ENCODE peak calls at places on chromosome 20, in six cellular contexts. B is adipocyte, K is body of pancreas, D is tibial artery, H is heart left ventricle, M is heart right ventricle. X is an unnamed sample.

GRCh38 chr20:21628800-21629199 is 76.7 kb upstream of the PAX1 start:
- DNase-seq in B (no peak), K (no peak), D (no peak), H (no peak), M (no peak), X (no peak)

GRCh38 chr20:4671015-4671414 is 50.7 kb upstream of the PRND start:
- DNase-seq in B (no peak), K (no peak), D (no peak), H (no peak), M (no peak), X (no peak)

GRCh38 chr20:58702859-58703648 is 10.5 kb downstream of the NPEPL1 start:
- DNase-seq in B (no peak), K (no peak), D (no peak), H (no peak), M (no peak), X (no peak)

GRCh38 chr20:14360386-14360785 is 23.0 kb upstream of the FLRT3 start:
- DNase-seq in B (peak; percentile 9), K (no peak), D (no peak), H (no peak), M (no peak), X (no peak)

GRCh38 chr20:5039255-5039657 is 37.9 kb upstream of the SLC23A2 start:
- DNase-seq in B (no peak), K (no peak), D (no peak), H (no peak), M (no peak), X (no peak)

GRCh38 chr20:64077094-64077493 is 2.2 kb downstream of the RGS19 start:
- DNase-seq in B (no peak), K (no peak), D (no peak), H (peak; percentile 60), M (peak; percentile 46), X (peak; percentile 50)

GRCh38 chr20:37406010-37406998 is 60.4 kb downstream of the SRC start:
- DNase-seq in B (peak; percentile 76), K (peak; percentile 57), D (no peak), H (peak; percentile 58), M (peak; percentile 52), X (no peak)

GRCh38 chr20:59240006-59240405 is 60.4 kb upstream of the EDN3 start:
- DNase-seq in B (no peak), K (no peak), D (no peak), H (no peak), M (no peak), X (no peak)

GRCh38 chr20:25402583-25402982 is 4.9 kb upstream of the GINS1 start:
- DNase-seq in B (no peak), K (no peak), D (no peak), H (no peak), M (no peak), X (no peak)

GRCh38 chr20:33883164-33883563 is 72.0 kb downstream of the CHMP4B start:
- DNase-seq in B (no peak), K (no peak), D (no peak), H (no peak), M (no peak), X (no peak)

GRCh38 chr20:46324379-46324778 is 16.1 kb upstream of the CDH22 start:
- DNase-seq in B (no peak), K (no peak), D (no peak), H (no peak), M (no peak), X (no peak)

GRCh38 chr20:34709836-34710567 is 5.9 kb downstream of the TP53INP2 start:
- DNase-seq in B (peak; percentile 85), K (peak; percentile 70), D (peak; percentile 26), H (peak; percentile 74), M (peak; percentile 72), X (peak; percentile 77)

GRCh38 chr20:45343867-45344721 is 4.1 kb downstream of the SDC4 start:
- DNase-seq in B (peak; percentile 94), K (peak; percentile 80), D (peak; percentile 78), H (peak; percentile 42), M (no peak), X (peak; percentile 80)

GRCh38 chr20:44133424-44133823 is 53.6 kb downstream of the JPH2 start:
- DNase-seq in B (no peak), K (no peak), D (no peak), H (peak; percentile 5), M (no peak), X (no peak)

GRCh38 chr20:53671370-53671769 is 77.7 kb upstream of the ZNF217 start:
- DNase-seq in B (no peak), K (no peak), D (no peak), H (no peak), M (no peak), X (no peak)

GRCh38 chr20:53778736-53779135 is 185.1 kb upstream of the ZNF217 start:
- DNase-seq in B (no peak), K (no peak), D (no peak), H (no peak), M (no peak), X (no peak)

GRCh38 chr20:25532015-25532751 is 53.1 kb downstream of the NINL start:
- DNase-seq in B (no peak), K (no peak), D (no peak), H (no peak), M (no peak), X (no peak)

GRCh38 chr20:4234128-4234527 is 218.8 kb upstream of the RNF24 start:
- DNase-seq in B (no peak), K (peak; percentile 48), D (peak; percentile 59), H (no peak), M (no peak), X (no peak)

GRCh38 chr20:32452776-32453466 is 94.8 kb downstream of the ASXL1 start:
- DNase-seq in B (no peak), K (no peak), D (no peak), H (no peak), M (no peak), X (no peak)

GRCh38 chr20:32455171-32455900 is 97.2 kb downstream of the ASXL1 start:
- DNase-seq in B (no peak), K (peak; percentile 41), D (no peak), H (peak; percentile 24), M (no peak), X (no peak)

GRCh38 chr20:32451682-32452461 is 93.7 kb downstream of the ASXL1 start:
- DNase-seq in B (no peak), K (peak; percentile 23), D (no peak), H (no peak), M (no peak), X (no peak)

GRCh38 chr20:32454164-32455145 is 96.3 kb downstream of the ASXL1 start:
- DNase-seq in B (no peak), K (peak; percentile 7), D (no peak), H (peak; percentile 18), M (no peak), X (no peak)

GRCh38 chr20:32453467-32454163 is 95.5 kb downstream of the ASXL1 start:
- DNase-seq in B (no peak), K (no peak), D (no peak), H (no peak), M (no peak), X (no peak)
- H3K4me1 ChIP-seq in B (peaks cover 6% of the 10 kb centered on the region), K (peaks cover 68% of the 10 kb centered on the region), D (peaks cover 7% of the 10 kb centered on the region), H (peaks cover 41% of the 10 kb centered on the region), M (peaks cover 60% of the 10 kb centered on the region), X (peaks cover 6% of the 10 kb centered on the region)

DNA sequence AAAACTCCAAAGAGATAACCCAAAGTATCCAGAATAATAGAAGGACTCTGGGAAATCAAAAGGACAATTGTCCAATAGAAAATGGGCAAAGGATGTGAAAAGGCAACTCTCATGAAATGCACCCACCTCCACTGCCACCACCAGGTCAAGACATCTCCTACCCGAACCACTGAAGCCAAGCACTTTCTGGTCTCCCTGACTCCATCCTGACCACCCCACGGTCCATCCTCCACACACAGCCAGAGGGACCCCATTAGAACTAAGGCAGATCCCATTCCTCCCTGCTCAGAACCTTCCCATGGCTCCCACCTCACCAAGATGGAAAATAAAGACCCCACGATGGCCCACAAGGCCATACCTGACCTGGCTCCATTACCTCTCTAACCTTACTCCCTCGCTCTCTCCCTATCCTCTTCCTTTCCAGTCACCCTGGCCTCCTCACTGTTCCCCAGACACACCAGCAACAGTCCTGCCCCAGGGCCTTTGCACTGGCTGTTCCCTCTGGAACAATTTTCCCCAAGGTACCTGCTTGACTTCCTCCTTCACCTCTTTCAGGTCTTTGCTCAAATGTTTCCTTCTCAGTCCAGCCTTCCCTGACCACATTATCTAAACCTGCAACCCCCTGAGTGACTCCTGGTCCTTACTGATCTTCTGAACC is 108.1 kb downstream of the PREX1 start:
- DNase-seq in B (no peak), K (no peak), D (no peak), H (no peak), M (no peak), X (no peak)
- H3K4me1 ChIP-seq in B (no peaks in the 10 kb centered on the region), K (peaks cover 15% of the 10 kb centered on the region), D (peaks cover 6% of the 10 kb centered on the region), H (peaks cover 18% of the 10 kb centered on the region), M (peaks cover 41% of the 10 kb centered on the region), X (no peaks in the 10 kb centered on the region)

GRCh38 chr20:50918403-50918802 is 12.8 kb downstream of the ADNP start:
- DNase-seq in B (peak; percentile 71), K (no peak), D (no peak), H (no peak), M (no peak), X (no peak)

GRCh38 chr20:50915424-50915823 is 15.8 kb downstream of the ADNP start:
- DNase-seq in B (peak; percentile 69), K (no peak), D (no peak), H (no peak), M (no peak), X (no peak)

GRCh38 chr20:50916934-50917333 is 14.3 kb downstream of the ADNP start:
- DNase-seq in B (no peak), K (no peak), D (no peak), H (no peak), M (no peak), X (no peak)

GRCh38 chr20:50913976-50914375 is 17.3 kb downstream of the ADNP start:
- DNase-seq in B (peak; percentile 66), K (no peak), D (no peak), H (no peak), M (no peak), X (no peak)

GRCh38 chr20:50916257-50916656 is 15.0 kb downstream of the ADNP start:
- DNase-seq in B (peak; percentile 60), K (no peak), D (no peak), H (no peak), M (no peak), X (peak; percentile 49)
- H3K4me1 ChIP-seq in B (peaks cover 69% of the 10 kb centered on the region), K (peaks cover 69% of the 10 kb centered on the region), D (no peaks in the 10 kb centered on the region), H (peaks cover 82% of the 10 kb centered on the region), M (peaks cover 94% of the 10 kb centered on the region), X (peaks cover 10% of the 10 kb centered on the region)

GRCh38 chr20:32546918-32547752 is 38.0 kb downstream of the NOL4L start:
- DNase-seq in B (no peak), K (no peak), D (no peak), H (no peak), M (no peak), X (no peak)

GRCh38 chr20:32551693-32552092 is 33.4 kb downstream of the NOL4L start:
- DNase-seq in B (no peak), K (no peak), D (no peak), H (no peak), M (no peak), X (no peak)

GRCh38 chr20:32547753-32548034 is 37.4 kb downstream of the NOL4L start:
- DNase-seq in B (no peak), K (no peak), D (no peak), H (no peak), M (no peak), X (no peak)

GRCh38 chr20:32553618-32554017 is 31.5 kb downstream of the NOL4L start:
- DNase-seq in B (no peak), K (no peak), D (no peak), H (no peak), M (no peak), X (no peak)

DNA sequence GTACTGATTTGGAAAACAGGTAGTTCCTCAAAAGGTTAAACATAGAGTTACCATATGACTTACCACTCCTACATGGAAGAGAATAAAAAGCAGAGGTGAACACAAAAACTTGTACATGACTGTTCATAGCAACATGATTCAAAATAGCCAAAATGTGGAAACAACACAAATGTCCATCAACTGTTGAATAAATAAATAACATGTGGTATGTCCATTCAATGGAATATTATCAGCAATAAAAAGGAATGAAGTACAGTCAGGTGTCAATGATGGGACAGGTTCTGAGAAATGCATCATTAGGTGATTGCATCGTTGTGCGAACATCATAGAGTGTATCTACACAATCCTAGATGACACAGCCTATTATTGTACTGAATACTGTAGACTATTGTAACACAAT is 35.3 kb downstream of the NOL4L start:
- DNase-seq in B (no peak), K (no peak), D (no peak), H (no peak), M (no peak), X (no peak)
- H3K4me1 ChIP-seq in B (peaks cover 7% of the 10 kb centered on the region), K (no peaks in the 10 kb centered on the region), D (no peaks in the 10 kb centered on the region), H (no peaks in the 10 kb centered on the region), M (no peaks in the 10 kb centered on the region), X (no peaks in the 10 kb centered on the region)